ENCODE peak calls at places on chromosome X, in five cellular contexts. C is ascending aorta, M is dorsolateral prefrontal cortex, H is cardiac muscle cell, K is tibial artery. A is an unnamed sample.

GRCh38 chrX:6383488-6383887 is 151.4 kb downstream of the VCX3A start:
- DNase-seq in M (no peak), K (no peak), C (no peak), H (no peak), A (no peak)

GRCh38 chrX:16488959-16489358 is 161.0 kb upstream of the S100G start:
- DNase-seq in K (no peak), M (no peak), H (no peak), C (no peak), A (no peak)

GRCh38 chrX:103608305-103608963 is 671 bp downstream of the TCEAL3 start:
- DNase-seq in M (no peak), C (no peak), K (peak), H (no peak), A (no peak)

GRCh38 chrX:153728951-153729631 is 4.4 kb downstream of the ABCD1 start:
- DNase-seq in H (no peak), C (no peak), M (no peak), K (no peak), A (no peak)

GRCh38 chrX:142663330-142664095 is 362.2 kb upstream of the SPANXN4 start:
- DNase-seq in C (no peak), H (no peak), K (no peak), M (no peak), A (no peak)

GRCh38 chrX:55312655-55313054 is 47.9 kb upstream of the PAGE3 start:
- DNase-seq in C (no peak), H (no peak), K (no peak), M (no peak), A (no peak)

GRCh38 chrX:30317308-30317707 is 8.1 kb upstream of the NR0B1 start:
- DNase-seq in C (no peak), K (no peak), H (no peak), M (no peak), A (no peak)

GRCh38 chrX:154048398-154048797 is 28.7 kb upstream of the IRAK1 start:
- DNase-seq in H (no peak), K (no peak), M (no peak), C (no peak), A (no peak)

GRCh38 chrX:110108381-110108796 is 105.5 kb downstream of the TMEM164 start:
- DNase-seq in H (no peak), M (no peak), K (no peak), C (no peak), A (no peak)

GRCh38 chrX:35786271-35786670 is 11.9 kb upstream of the MAGEB16 start:
- DNase-seq in M (no peak), C (no peak), K (no peak), H (no peak), A (no peak)

GRCh38 chrX:39758791-39759525 is 338.8 kb downstream of the BCOR start:
- DNase-seq in C (peak), K (peak), M (no peak), H (no peak), A (no peak)

GRCh38 chrX:147912093-147912801 is 528 bp downstream of the FMR1 start:
- DNase-seq in H (peak), C (no peak), M (peak), K (peak), A (peak)

GRCh38 chrX:47514553-47515235 is 31.7 kb upstream of the ZNF41 start:
- DNase-seq in K (no peak), H (no peak), M (no peak), C (no peak), A (no peak)

GRCh38 chrX:154696328-154697045 is 43.1 kb upstream of the CTAG2 start:
- DNase-seq in H (no peak), K (no peak), M (no peak), C (no peak), A (no peak)

GRCh38 chrX:42102586-42103282 is 179.4 kb upstream of the CASK start:
- DNase-seq in K (peak), C (peak), H (no peak), M (no peak), A (no peak)

GRCh38 chrX:38260231-38260630 is 39.6 kb upstream of the SRPX start:
- DNase-seq in H (peak), C (no peak), K (no peak), M (no peak), A (no peak)

GRCh38 chrX:154714925-154715324 is 36.0 kb downstream of the GAB3 start:
- DNase-seq in H (peak), C (no peak), M (no peak), K (no peak), A (no peak)

GRCh38 chrX:53128097-53128749 is 34.3 kb downstream of the KANTR start:
- DNase-seq in C (no peak), H (no peak), K (no peak), M (no peak), A (no peak)

GRCh38 chrX:14964500-14964899 is 91.3 kb downstream of the MOSPD2 start:
- DNase-seq in C (no peak), H (no peak), K (no peak), M (no peak), A (no peak)

GRCh38 chrX:103464071-103464773 is 55.1 kb downstream of the RAB40A start:
- DNase-seq in C (no peak), H (peak), K (no peak), M (no peak), A (peak)

GRCh38 chrX:121635141-121635540 is 587.7 kb downstream of the GLUD2 start:
- DNase-seq in C (no peak), M (no peak), H (no peak), K (no peak), A (no peak)

GRCh38 chrX:1380672-1381233 is 11.2 kb downstream of the SLC25A6 start:
- DNase-seq in H (no peak), C (peak), K (peak), M (no peak), A (no peak)

GRCh38 chrX:44343412-44343942 is at the start of gene EFHC2:
- DNase-seq in K (peak), H (peak), C (no peak), M (no peak), A (peak)

GRCh38 chrX:150446151-150446550 is 83.0 kb downstream of the MAMLD1 start:
- DNase-seq in K (no peak), H (no peak), C (no peak), M (no peak), A (no peak)

GRCh38 chrX:65572971-65573370 is 38.4 kb upstream of the LAS1L start:
- DNase-seq in K (no peak), H (no peak), M (no peak), C (no peak), A (no peak)

GRCh38 chrX:105648732-105649131 is 173.6 kb upstream of the NRK start:
- DNase-seq in M (no peak), C (no peak), H (peak), K (no peak), A (no peak)
- H3K27ac ChIP-seq in M (no peak), C (no peak), H (no peak), K (no peak), A (no peak)

DNA sequence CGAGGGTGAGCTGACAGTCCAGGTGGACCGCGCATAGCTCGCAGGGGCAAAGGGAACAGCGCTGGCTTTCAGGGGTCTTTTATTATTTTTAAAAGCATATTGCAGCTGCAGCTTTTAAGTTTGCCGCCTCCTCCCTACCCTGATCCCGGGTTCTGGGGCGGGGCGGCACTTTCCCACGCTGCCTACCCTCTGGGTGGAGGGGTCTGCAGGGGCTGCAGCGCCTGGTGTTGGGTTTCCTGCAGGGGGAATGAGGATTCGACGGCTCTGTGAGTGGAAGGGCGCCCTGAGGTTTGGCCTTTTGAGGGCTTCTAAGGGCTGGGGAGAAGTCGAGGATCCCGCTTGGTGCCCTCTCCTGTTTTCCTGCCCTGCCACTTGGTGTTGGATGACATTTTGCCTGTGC is 80.7 kb upstream of the SCML1 start:
- DNase-seq in K (no peak), M (no peak), H (no peak), C (no peak), A (no peak)
- H3K27ac ChIP-seq in K (no peak), M (no peak), H (no peak), C (peak), A (no peak)

GRCh38 chrX:140709421-140709846 is at the start of gene LINC00632:
- DNase-seq in H (no peak), M (no peak), K (no peak), C (no peak), A (no peak)
- H3K27ac ChIP-seq in H (no peak), M (peak), K (peak), C (no peak), A (no peak)

DNA sequence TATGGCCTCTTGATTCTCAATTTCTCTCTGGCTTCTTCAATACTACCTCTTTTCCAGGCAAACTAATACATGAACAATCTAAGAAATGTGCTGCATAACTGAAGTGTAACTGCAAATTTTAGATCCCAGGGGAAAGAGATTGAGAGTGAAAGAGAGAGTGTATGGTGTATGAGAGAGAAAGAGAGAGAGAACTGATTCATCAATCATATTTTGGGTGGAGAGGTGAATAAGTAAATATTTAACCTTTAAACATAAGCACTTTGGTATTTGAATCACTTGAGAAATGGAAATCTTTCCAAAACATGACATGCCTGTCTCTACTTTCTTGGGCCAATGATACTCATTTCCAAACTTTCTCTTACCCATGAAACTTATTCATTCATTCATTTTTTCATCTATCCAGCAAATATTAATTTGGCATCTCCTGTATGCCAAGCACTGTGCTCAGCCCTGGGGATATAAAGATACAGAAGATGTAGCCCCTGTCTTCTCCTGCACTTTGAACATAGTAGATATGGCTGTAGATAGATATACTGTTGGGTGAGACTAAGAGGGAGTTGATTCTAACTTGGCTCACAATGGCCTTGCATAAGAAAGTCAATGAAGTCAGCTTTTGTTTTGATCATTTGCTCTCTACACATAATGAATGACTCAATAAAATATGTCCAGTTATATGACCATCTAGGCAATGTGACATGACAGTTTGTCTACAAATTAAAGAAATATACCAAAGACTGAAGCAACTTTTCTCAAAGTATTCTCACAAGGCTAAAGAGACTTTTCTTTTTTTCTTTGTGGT is 147.4 kb upstream of the DIPK2B start:
- DNase-seq in C (no peak), K (no peak), M (no peak), H (no peak), A (no peak)
- H3K27ac ChIP-seq in C (no peak), K (no peak), M (no peak), H (no peak), A (no peak)

GRCh38 chrX:10176121-10177003 is 19.6 kb downstream of the CLCN4 start:
- DNase-seq in H (no peak), C (no peak), K (no peak), M (no peak), A (no peak)
- H3K27ac ChIP-seq in H (no peak), C (no peak), K (no peak), M (peak), A (peak)

GRCh38 chrX:134948333-134949241 is 42.2 kb upstream of the SMIM10 start:
- DNase-seq in C (peak), K (no peak), H (peak), M (no peak), A (peak)

GRCh38 chrX:134949271-134949670 is 41.5 kb upstream of the SMIM10 start:
- DNase-seq in C (no peak), H (no peak), M (no peak), K (no peak), A (no peak)
- H3K27ac ChIP-seq in C (no peak), H (peak), M (no peak), K (no peak), A (peak)

GRCh38 chrX:12999422-12999821 is 24.5 kb downstream of the TMSB4X start:
- DNase-seq in C (no peak), H (no peak), K (no peak), M (no peak), A (no peak)
- H3K27ac ChIP-seq in C (peak), H (no peak), K (no peak), M (peak), A (no peak)

DNA sequence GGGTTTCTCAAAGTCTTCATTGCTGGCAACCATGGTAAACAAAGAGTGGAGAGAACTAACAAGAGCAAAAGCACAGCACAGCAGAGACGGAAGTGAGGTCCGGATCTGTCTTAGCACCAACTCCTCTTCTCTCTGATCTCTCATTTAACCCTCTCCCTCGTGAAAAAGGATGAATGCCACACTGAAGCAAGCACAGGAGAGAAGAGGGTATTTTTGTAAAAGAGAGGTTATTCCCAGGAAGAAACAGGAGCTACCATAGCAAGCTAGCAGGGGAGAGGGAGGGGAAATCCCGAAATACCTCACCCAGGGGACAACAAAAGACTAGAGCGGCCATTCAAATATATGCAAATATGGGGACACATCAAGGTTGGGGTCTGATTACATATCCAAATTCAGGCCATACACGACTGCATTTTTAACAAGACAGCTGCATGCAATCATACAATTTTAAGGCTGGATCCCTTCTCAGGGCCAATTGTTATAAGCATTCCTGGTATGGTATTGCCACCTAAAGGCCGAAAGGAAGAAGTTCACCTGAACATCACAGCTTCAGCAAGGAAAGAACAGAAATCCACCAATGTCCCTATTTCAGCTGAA is 46.6 kb downstream of the CD40LG start:
- DNase-seq in C (no peak), M (no peak), K (no peak), H (peak), A (no peak)
- H3K27ac ChIP-seq in C (no peak), M (no peak), K (no peak), H (no peak), A (no peak)

GRCh38 chrX:123803331-123803983 is 56.4 kb upstream of the XIAP start:
- DNase-seq in M (no peak), H (peak), C (no peak), K (no peak), A (peak)
- H3K27ac ChIP-seq in M (no peak), H (peak), C (no peak), K (no peak), A (peak)